ENCODE peak calls at places on chromosomes 4 and X, in four cellular contexts. J is GM12878, A is K562, U is HepG2. L is an unnamed sample.

GRCh38 chr4:150224896-150225591 is 146.8 kb downstream of the DCLK2 start:
- DNase-seq in J (no peak), U (no peak), A (no peak), L (peak)

GRCh38 chr4:138616775-138617174 is 374.6 kb upstream of the SLC7A11 start:
- DNase-seq in J (no peak), A (no peak), U (no peak), L (no peak)

GRCh38 chr4:168394556-168394955 is 76.0 kb upstream of the DDX60 start:
- DNase-seq in U (no peak), J (no peak), A (no peak), L (no peak)

GRCh38 chr4:150119492-150119891 is 41.2 kb downstream of the DCLK2 start:
- DNase-seq in J (no peak), A (no peak), U (peak), L (peak)

GRCh38 chr4:122842984-122843531 is 16.4 kb downstream of the FGF2 start:
- DNase-seq in J (no peak), A (no peak), U (no peak), L (peak)

GRCh38 chr4:176444741-176445140 is 125.0 kb downstream of the SPCS3 start:
- DNase-seq in U (no peak), A (no peak), J (no peak), L (no peak)

GRCh38 chr4:67886281-67886680 is 2.5 kb upstream of the TMPRSS11D start:
- DNase-seq in J (no peak), A (no peak), U (no peak), L (no peak)

GRCh38 chrX:107154787-107155620 is 36.4 kb upstream of the RBM41 start:
- DNase-seq in U (peak), A (peak), J (no peak), L (peak)

GRCh38 chr4:7020856-7021255 is 22.3 kb upstream of the TADA2B start:
- DNase-seq in J (no peak), U (no peak), A (no peak), L (no peak)

GRCh38 chr4:173958445-173958844 is 325.0 kb downstream of the FBXO8 start:
- DNase-seq in J (no peak), A (no peak), U (no peak), L (no peak)

GRCh38 chr4:103364066-103364465 is 165.9 kb upstream of the CENPE start:
- DNase-seq in A (no peak), U (no peak), J (no peak), L (no peak)

GRCh38 chr4:96767815-96768480 is 928.1 kb downstream of the PDHA2 start:
- DNase-seq in U (no peak), A (no peak), J (no peak), L (no peak)

GRCh38 chr4:183838987-183839712 is 66.0 kb upstream of the STOX2 start:
- DNase-seq in A (no peak), J (no peak), U (no peak), L (peak)

GRCh38 chrX:115183980-115184379 is 5.2 kb upstream of the RBMXL3 start:
- DNase-seq in A (no peak), U (no peak), J (no peak), L (peak)

GRCh38 chr4:170202721-170203120 is 113.0 kb upstream of the AADAT start:
- DNase-seq in U (no peak), A (no peak), J (no peak), L (no peak)

GRCh38 chr4:119490335-119490734 is 138.3 kb downstream of the PDE5A start:
- DNase-seq in A (no peak), U (no peak), J (no peak), L (peak)

GRCh38 chr4:184395451-184395917 is 78.9 kb downstream of the IRF2 start:
- DNase-seq in A (no peak), J (no peak), U (no peak), L (no peak)

GRCh38 chrX:150919401-150919800 is 20.9 kb upstream of the CD99L2 start:
- DNase-seq in U (no peak), J (no peak), A (no peak), L (no peak)

GRCh38 chr4:82561745-82562552 is at the start of gene TMEM150C:
- DNase-seq in A (no peak), U (no peak), J (no peak), L (peak)

GRCh38 chr4:159881158-159881557 is 778.3 kb downstream of the RAPGEF2 start:
- DNase-seq in A (no peak), J (no peak), U (no peak), L (no peak)

GRCh38 chr4:3251691-3252479 is 2.9 kb downstream of the MSANTD1 start:
- DNase-seq in J (no peak), A (no peak), U (no peak), L (no peak)

GRCh38 chrX:150899191-150899757 is 806 bp upstream of the CD99L2 start:
- DNase-seq in U (no peak), J (no peak), A (peak), L (peak)

GRCh38 chrX:44344194-44344593 is 722 bp upstream of the EFHC2 start:
- DNase-seq in U (no peak), A (peak), J (no peak), L (no peak)

GRCh38 chr4:26263165-26263564 is 57.6 kb upstream of the RBPJ start:
- DNase-seq in U (no peak), J (no peak), A (peak), L (no peak)

GRCh38 chrX:16827225-16827624 is 41.0 kb downstream of the TXLNG start:
- DNase-seq in A (no peak), U (no peak), J (no peak), L (no peak)

GRCh38 chrX:77564824-77565223 is 117.6 kb downstream of the FGF16 start:
- DNase-seq in U (no peak), A (no peak), J (no peak), L (no peak)

GRCh38 chrX:80876877-80877276 is 67.2 kb upstream of the BRWD3 start:
- DNase-seq in A (peak), J (peak), U (peak), L (peak)

DNA sequence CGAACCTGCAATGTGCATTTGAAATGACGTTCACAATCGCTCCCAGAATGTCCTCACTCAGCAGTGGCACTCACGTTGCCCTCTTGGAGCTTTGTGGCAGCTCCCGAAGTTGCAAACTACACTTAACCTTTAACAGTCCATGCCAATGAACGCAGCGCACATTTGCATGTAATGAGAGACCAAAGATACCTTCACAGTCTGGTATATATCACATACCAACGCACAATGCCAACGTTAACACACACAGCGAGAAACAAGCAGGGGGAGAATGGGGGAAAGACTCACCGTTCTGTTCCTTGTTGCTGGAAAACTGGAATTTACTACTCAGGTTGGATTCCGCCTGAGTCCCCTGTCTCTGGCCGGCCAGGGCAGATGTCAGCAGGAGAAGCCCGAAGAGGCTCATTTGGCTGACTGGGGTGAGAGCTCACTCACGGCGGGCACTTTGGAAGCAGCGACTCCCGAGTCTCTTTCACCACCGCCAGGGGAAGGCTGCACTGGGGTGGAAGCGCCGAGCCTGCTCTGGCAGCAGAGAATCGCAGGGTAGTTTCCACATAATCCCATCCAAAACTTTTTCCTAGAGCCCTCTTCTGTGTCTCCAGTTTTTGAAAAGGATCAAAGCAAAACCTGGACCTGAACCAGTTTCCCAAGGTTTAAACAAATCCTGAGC is 965 bp downstream of the PDGFC start:
- DNase-seq in A (no peak), J (no peak), U (peak), L (peak)
- TF ChIP-seq POLR2AphosphoS2 in A (no peak), J (no peak), U (no peak), L (no peak)

DNA sequence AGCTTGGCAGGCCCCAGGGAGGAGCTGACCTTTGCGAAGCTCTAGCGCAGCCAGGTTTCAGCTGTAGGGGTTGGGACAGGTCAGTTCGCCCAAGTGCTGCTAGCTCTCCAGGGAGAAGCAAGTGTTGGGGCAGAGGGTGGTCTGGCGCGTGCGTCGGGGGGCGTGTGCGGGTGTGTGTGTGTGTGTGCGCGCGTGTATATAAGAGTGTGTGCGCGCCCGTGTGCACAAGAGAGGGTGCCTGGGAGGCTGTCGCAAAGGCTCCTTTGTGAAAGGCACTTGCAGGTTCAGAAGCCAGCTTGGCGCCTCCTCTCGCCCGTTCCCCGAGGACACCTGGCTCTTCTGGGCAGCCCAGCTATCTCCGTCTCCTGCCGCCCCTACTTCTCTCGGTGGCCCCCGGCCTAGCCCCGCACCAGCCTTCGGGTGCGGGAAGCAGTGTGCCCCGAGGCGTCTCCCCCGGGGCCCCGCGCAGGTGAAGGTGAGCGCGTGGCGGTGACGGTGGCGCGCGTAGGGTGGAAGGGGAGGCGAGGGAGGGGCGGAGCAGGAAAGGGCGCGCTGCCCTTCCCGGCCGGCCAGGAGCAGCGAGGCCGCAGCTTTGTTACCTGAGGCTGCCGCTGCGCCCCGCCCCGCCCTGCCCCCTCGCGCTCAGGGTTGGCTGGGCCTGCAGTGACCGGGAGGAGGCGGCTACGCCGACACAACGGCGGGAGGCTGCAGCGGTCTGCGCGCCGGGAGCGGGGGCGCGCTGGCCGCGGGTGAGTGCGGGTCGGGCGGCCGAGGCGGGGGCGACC is at the start of gene FHDC1:
- DNase-seq in U (no peak), J (no peak), A (peak), L (no peak)
- TF ChIP-seq POLR2AphosphoS2 in U (no peak), J (no peak), A (no peak), L (no peak)

GRCh38 chrX:23980063-23980462 is 46.9 kb downstream of the KLHL15 start:
- DNase-seq in J (no peak), A (no peak), U (no peak), L (no peak)
- TF ChIP-seq POLR2AphosphoS2 in J (no peak), A (no peak), U (no peak), L (no peak)

GRCh38 chr4:157576671-157577070 is 356.1 kb downstream of the GRIA2 start:
- DNase-seq in A (no peak), J (no peak), U (no peak), L (no peak)
- TF ChIP-seq POLR2AphosphoS2 in A (no peak), J (no peak), U (no peak), L (no peak)

DNA sequence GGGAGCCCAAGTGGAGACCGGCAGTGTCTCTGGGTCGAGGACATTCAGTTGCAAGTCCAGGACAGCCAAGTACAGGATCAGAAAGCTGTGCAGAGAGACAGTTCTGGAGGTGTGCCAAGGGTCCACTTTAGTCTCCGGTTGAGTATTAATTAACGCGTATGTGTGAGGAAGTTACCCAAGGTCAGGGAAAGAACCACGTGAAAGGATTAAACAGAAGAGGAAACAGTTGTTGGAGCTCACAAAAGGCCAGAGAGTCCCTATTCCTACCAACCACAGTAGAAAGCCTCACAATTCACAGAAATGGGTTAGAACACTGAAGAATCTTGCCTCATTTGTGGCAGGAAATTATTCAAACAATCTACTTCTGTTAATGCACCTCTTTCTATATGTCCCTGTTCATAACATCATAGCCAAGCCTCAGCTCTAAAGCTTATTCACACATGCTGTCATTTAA is 17.9 kb upstream of the NSUN7 start:
- DNase-seq in U (peak), J (no peak), A (no peak), L (no peak)
- TF ChIP-seq POLR2AphosphoS2 in U (no peak), J (no peak), A (no peak), L (no peak)

GRCh38 chrX:96591418-96591817 is 93.2 kb upstream of the DIAPH2 start:
- DNase-seq in U (no peak), A (no peak), J (no peak), L (no peak)
- TF ChIP-seq POLR2AphosphoS2 in U (no peak), A (no peak), J (no peak), L (no peak)

GRCh38 chr4:61531188-61531587 is 331.1 kb downstream of the ADGRL3 start:
- DNase-seq in J (no peak), A (no peak), U (peak), L (no peak)

GRCh38 chr4:61532324-61532723 is 332.2 kb downstream of the ADGRL3 start:
- DNase-seq in A (no peak), J (no peak), U (no peak), L (no peak)

GRCh38 chr4:61528595-61528994 is 328.5 kb downstream of the ADGRL3 start:
- DNase-seq in A (no peak), J (no peak), U (no peak), L (no peak)

GRCh38 chr4:61527886-61528285 is 327.8 kb downstream of the ADGRL3 start:
- DNase-seq in U (no peak), A (no peak), J (no peak), L (no peak)

DNA sequence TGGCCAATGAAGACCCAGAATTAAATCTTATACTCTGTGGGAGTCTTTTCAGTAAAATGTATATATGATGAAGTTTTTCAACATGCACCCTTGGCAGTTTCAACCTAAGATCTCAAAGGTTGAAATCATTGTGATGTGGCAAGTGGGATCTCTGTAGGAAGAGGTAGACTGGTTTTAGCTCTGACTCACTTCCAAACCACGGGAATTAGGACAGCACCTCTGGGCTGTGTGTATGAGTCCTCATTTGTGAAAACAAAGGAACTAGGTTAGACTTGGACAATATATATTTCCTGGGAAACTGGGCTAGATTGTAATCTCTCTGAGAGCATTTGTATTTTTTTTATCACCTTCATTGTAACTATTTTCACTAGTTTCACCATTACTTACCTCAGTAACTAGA is 333.0 kb downstream of the ADGRL3 start:
- DNase-seq in A (no peak), J (no peak), U (no peak), L (no peak)
- TF ChIP-seq POLR2AphosphoS2 in A (no peak), J (no peak), U (no peak), L (no peak)

DNA sequence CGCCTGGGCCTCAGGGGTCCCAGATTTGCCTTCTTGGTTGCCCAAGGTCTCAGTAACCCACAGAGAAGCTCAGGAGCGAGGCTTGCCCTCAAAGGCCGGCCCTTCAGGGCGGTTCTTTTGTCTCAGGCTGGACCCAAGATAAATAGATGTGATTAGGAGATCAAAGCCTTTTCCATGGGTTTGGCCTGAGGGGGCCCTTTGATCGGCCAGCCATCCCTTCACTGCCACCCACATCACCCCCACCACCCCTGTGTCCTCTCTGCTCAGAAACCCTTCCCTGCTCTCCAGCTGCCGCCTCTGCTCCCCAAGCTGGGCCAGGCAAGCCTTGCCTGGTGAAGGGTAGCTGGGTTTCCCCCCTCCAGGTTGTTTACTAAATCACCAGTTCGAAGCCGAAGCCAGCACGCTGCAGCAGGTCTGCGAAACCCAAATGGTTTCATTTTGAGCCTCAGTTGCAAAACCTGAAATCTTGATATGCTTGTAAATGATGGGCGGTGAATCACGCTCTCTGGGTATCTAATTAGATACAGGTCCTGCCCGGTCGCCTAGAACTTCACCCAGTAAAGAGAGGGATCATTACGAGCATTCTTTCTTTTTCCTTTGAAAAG is 202.6 kb upstream of the BCOR start:
- DNase-seq in J (no peak), U (peak), A (no peak), L (no peak)
- TF ChIP-seq POLR2AphosphoS2 in J (no peak), U (no peak), A (no peak), L (no peak)

DNA sequence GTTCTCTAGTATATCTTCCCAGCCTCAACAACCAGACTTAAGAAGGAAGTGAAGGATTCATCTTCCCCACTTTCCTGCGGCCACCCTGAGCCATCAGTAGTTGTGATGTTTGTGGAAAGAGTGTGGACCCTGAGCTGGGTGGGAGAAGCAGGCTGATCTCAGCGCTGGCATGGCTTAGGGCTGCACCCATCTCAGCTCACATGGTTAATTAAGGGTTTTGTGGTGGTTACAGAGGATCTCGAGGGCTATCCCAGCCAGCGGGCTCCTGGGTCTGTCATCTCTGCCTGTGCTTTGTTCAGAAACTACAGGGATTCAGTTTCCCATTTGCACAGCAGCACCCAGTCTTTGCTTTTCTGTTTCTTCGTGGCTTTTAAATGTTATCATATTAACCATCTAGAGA is 163.4 kb downstream of the PTTG2 start:
- DNase-seq in J (no peak), A (no peak), U (no peak), L (no peak)
- TF ChIP-seq POLR2AphosphoS2 in J (no peak), A (no peak), U (no peak), L (no peak)

L was measured in A549.